ENCODE peak calls at places on chromosomes 3 and 15, in four cellular contexts. J is aorta, W is PC-9, V is endodermal cell. T is an unnamed sample.
A peak's percentile ranks its signal among the peaks of the same experiment; 100 is the strongest.

GRCh38 chr3:27034255-27034654 is 334.9 kb downstream of the NEK10 start:
- DNase-seq in V (no peak), W (no peak), J (no peak), T (no peak)

GRCh38 chr3:150080058-150080730 is 109.5 kb upstream of the PFN2 start:
- DNase-seq in V (peak; percentile 55), W (no peak), J (no peak), T (no peak)

GRCh38 chr15:61655881-61656280 is 404.4 kb downstream of the VPS13C start:
- DNase-seq in V (no peak), J (no peak), W (no peak), T (no peak)

GRCh38 chr15:52256930-52257733 is 38.5 kb downstream of the MYO5C start:
- DNase-seq in J (no peak), W (no peak), V (peak; percentile 61), T (no peak)

GRCh38 chr15:73127302-73127936 is 75.2 kb downstream of the NEO1 start:
- DNase-seq in V (peak; percentile 76), J (no peak), W (no peak), T (no peak)

GRCh38 chr3:14126017-14126902 is 1.4 kb downstream of the TMEM43 start:
- DNase-seq in V (no peak), J (no peak), W (no peak), T (peak; percentile 65)

GRCh38 chr3:18481946-18482548 is 56.9 kb upstream of the SATB1 start:
- DNase-seq in W (no peak), J (no peak), V (no peak), T (no peak)

GRCh38 chr3:134838599-134838998 is 43.5 kb downstream of the EPHB1 start:
- DNase-seq in V (peak; percentile 64), W (no peak), J (no peak), T (no peak)

GRCh38 chr3:45182915-45183881 is 37.0 kb upstream of the CDCP1 start:
- DNase-seq in W (peak; percentile 89), V (peak; percentile 75), J (no peak), T (no peak)

GRCh38 chr3:122084795-122085194 is 29.6 kb downstream of the CD86 start:
- DNase-seq in V (no peak), J (no peak), W (no peak), T (no peak)

GRCh38 chr3:189267981-189268613 is 96.3 kb downstream of the TPRG1 start:
- DNase-seq in W (peak; percentile 62), V (peak; percentile 51), J (no peak), T (no peak)

GRCh38 chr3:183185696-183186095 is 23.2 kb upstream of the LAMP3 start:
- DNase-seq in J (no peak), W (no peak), V (no peak), T (no peak)

GRCh38 chr15:39427705-39428104 is 153.2 kb upstream of the THBS1 start:
- DNase-seq in V (no peak), J (no peak), W (no peak), T (peak; percentile 25)

GRCh38 chr3:89320186-89320585 is 212.8 kb downstream of the EPHA3 start:
- DNase-seq in W (no peak), V (no peak), J (no peak), T (no peak)

GRCh38 chr15:25242957-25243799 is 195.6 kb downstream of the UBE3A start:
- DNase-seq in V (no peak), J (peak; percentile 35), W (no peak), T (peak; percentile 11)

GRCh38 chr15:75207618-75208500 is 6.2 kb downstream of the C15orf39 start:
- DNase-seq in V (no peak), W (no peak), J (no peak), T (no peak)

GRCh38 chr3:122183521-122183892 is at the start of gene CASR:
- DNase-seq in W (no peak), J (no peak), V (peak; percentile 74), T (no peak)

GRCh38 chr3:46660543-46661523 is 32.6 kb downstream of the ALS2CL start:
- DNase-seq in W (peak; percentile 69), J (no peak), V (peak; percentile 49), T (peak; percentile 64)

GRCh38 chr3:195769551-195769950 is 42.2 kb downstream of the MUC4 start:
- DNase-seq in V (peak; percentile 17), J (peak; percentile 23), W (no peak), T (no peak)

GRCh38 chr15:78353093-78353492 is 12.9 kb downstream of the CRABP1 start:
- DNase-seq in W (no peak), V (no peak), J (no peak), T (no peak)

GRCh38 chr3:137769321-137770065 is 5.4 kb downstream of the SOX14 start:
- DNase-seq in W (no peak), J (no peak), V (peak; percentile 61), T (no peak)
- H3K27ac ChIP-seq in W (no peak overlapping the region), J (no peak overlapping the region), V (no peak overlapping the region), T (no peak overlapping the region)

DNA sequence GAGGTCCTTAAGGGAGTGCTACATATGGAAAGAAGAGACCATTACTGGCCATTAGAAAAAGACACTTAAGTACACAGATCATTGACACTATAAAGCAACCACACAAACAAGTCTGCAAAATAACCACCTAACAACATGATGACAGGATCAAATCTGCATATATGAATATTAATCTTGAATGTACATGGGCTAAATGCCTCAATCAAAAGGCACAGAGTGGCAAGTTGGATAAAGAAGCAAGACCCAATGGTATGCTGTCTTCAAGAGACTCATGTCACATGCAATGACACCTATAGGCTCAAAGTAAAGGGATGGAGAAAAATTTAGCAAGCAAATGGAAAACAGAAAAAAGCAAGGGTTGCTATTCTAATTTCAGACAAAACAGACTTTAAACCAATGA is 28.4 kb upstream of the CCNL1 start:
- DNase-seq in W (no peak), V (no peak), J (no peak), T (no peak)
- H3K9me3 ChIP-seq in W (peaks cover 23% of the 10 kb centered on the region), V (peaks cover 55% of the 10 kb centered on the region), J (peaks cover 8% of the 10 kb centered on the region), T (peaks cover 57% of the 10 kb centered on the region)

DNA sequence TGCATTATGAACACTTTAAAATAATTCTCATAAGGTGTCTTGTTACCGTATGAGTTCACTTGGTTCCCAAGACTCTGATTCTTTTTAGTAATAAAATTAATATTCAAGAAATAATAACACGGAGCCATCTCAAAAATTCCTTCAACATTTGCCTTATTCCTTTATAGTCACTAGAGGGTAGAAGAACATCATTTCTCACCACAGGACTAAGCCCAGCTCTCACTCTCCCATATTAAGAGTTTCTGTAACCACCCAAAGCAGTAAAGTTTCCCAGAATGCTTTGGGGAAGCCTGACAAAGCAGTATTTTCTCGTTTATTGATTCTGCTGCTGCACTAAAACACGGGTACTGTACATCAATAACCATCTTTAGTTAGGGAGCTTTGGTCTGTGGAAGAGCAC is 114.9 kb downstream of the MCTP2 start:
- DNase-seq in W (no peak), J (no peak), V (no peak), T (no peak)
- H3K4me3 ChIP-seq in W (no peak overlapping the region), J (no peak overlapping the region), V (no peak overlapping the region), T (no peak overlapping the region)

GRCh38 chr3:156689589-156689988 is 15.2 kb downstream of the TIPARP start:
- DNase-seq in W (no peak), V (no peak), J (no peak), T (no peak)
- H3K27ac ChIP-seq in W (no peak overlapping the region), V (no peak overlapping the region), J (no peak overlapping the region), T (no peak overlapping the region)

DNA sequence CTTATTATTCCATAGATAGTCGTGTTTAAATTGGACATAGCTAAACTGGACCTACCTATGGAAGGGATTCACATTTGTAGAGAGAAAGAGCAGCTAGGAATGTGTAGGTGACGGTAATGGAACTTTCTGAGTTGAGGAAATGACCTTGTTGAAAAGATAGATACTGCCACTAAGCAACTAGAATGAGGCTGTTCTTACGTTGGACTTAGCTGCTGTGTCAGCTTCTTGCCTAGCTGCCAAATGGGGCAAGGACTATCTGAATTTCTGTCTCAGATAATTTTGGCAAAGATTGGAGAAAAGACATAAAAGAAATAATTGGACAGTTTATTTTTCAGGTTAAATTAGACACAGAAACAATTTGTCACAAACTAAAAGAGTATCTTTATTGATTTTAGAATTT is 68.8 kb downstream of the MEF2A start:
- DNase-seq in W (no peak), V (no peak), J (no peak), T (no peak)
- H3K9me3 ChIP-seq in W (peaks cover 24% of the 10 kb centered on the region), V (peaks cover 10% of the 10 kb centered on the region), J (no peaks in the 10 kb centered on the region), T (no peaks in the 10 kb centered on the region)